ENCODE peak calls at places on chromosome 2, in eight cellular contexts. One of them, this sample, is unnamed.

GRCh38 chr2:157903626-157904025 is 27.5 kb upstream of the ACVR1 start:
- DNase-seq in K562: no peak
- DNase-seq in GM12878: no peak
- DNase-seq in SK-N-MC: no peak
- DNase-seq in GM23338: no peak
- DNase-seq in HCT116: no peak
- DNase-seq in HepG2: no peak
- DNase-seq in H1: no peak
- DNase-seq in this sample: no peak

GRCh38 chr2:30178618-30179404 is 32.0 kb downstream of the YPEL5 start:
- DNase-seq in GM23338: no peak
- DNase-seq in SK-N-MC: no peak
- DNase-seq in HepG2: no peak
- DNase-seq in K562: peak
- DNase-seq in H1: no peak
- DNase-seq in GM12878: no peak
- DNase-seq in HCT116: no peak
- DNase-seq in this sample: peak

GRCh38 chr2:75541430-75541829 is 19.3 kb downstream of the EVA1A start:
- DNase-seq in GM12878: no peak
- DNase-seq in SK-N-MC: no peak
- DNase-seq in HepG2: no peak
- DNase-seq in GM23338: no peak
- DNase-seq in K562: no peak
- DNase-seq in HCT116: no peak
- DNase-seq in H1: no peak
- DNase-seq in this sample: no peak

GRCh38 chr2:3138621-3139020 is 239.0 kb downstream of the EIPR1 start:
- DNase-seq in K562: no peak
- DNase-seq in HepG2: no peak
- DNase-seq in SK-N-MC: no peak
- DNase-seq in GM12878: no peak
- DNase-seq in H1: no peak
- DNase-seq in GM23338: no peak
- DNase-seq in HCT116: no peak
- DNase-seq in this sample: no peak

GRCh38 chr2:162828545-162828944 is 10.0 kb downstream of the KCNH7 start:
- DNase-seq in HepG2: no peak
- DNase-seq in GM23338: no peak
- DNase-seq in H1: no peak
- DNase-seq in GM12878: no peak
- DNase-seq in K562: no peak
- DNase-seq in HCT116: no peak
- DNase-seq in SK-N-MC: no peak
- DNase-seq in this sample: no peak

GRCh38 chr2:105911425-105911824 is 166.7 kb downstream of the NCK2 start:
- DNase-seq in GM23338: no peak
- DNase-seq in K562: no peak
- DNase-seq in H1: no peak
- DNase-seq in GM12878: no peak
- DNase-seq in SK-N-MC: no peak
- DNase-seq in HCT116: no peak
- DNase-seq in HepG2: no peak
- DNase-seq in this sample: no peak

GRCh38 chr2:198008230-198008629 is 203.8 kb downstream of the PLCL1 start:
- DNase-seq in H1: no peak
- DNase-seq in GM12878: no peak
- DNase-seq in GM23338: no peak
- DNase-seq in HCT116: no peak
- DNase-seq in SK-N-MC: no peak
- DNase-seq in HepG2: no peak
- DNase-seq in K562: no peak
- DNase-seq in this sample: no peak

GRCh38 chr2:28821295-28821958 is 10.8 kb downstream of the SPDYA start:
- DNase-seq in K562: peak
- DNase-seq in H1: peak
- DNase-seq in HCT116: peak
- DNase-seq in HepG2: peak
- DNase-seq in GM23338: peak
- DNase-seq in GM12878: peak
- DNase-seq in SK-N-MC: no peak
- DNase-seq in this sample: peak

GRCh38 chr2:71226391-71226964 is 425 bp downstream of the PAIP2B start:
- DNase-seq in HepG2: no peak
- DNase-seq in GM23338: peak
- DNase-seq in K562: no peak
- DNase-seq in SK-N-MC: no peak
- DNase-seq in H1: peak
- DNase-seq in HCT116: no peak
- DNase-seq in GM12878: no peak
- DNase-seq in this sample: peak

GRCh38 chr2:71544919-71545571 is 91.7 kb downstream of the DYSF start:
- DNase-seq in GM23338: no peak
- DNase-seq in K562: no peak
- DNase-seq in H1: no peak
- DNase-seq in HCT116: no peak
- DNase-seq in GM12878: no peak
- DNase-seq in HepG2: no peak
- DNase-seq in SK-N-MC: no peak
- DNase-seq in this sample: peak

GRCh38 chr2:176117823-176118376 is 1.3 kb downstream of the HOXD10 start:
- DNase-seq in GM23338: no peak
- DNase-seq in GM12878: no peak
- DNase-seq in K562: no peak
- DNase-seq in HCT116: no peak
- DNase-seq in HepG2: no peak
- DNase-seq in H1: no peak
- DNase-seq in SK-N-MC: no peak
- DNase-seq in this sample: no peak

GRCh38 chr2:176117162-176117822 is 714 bp downstream of the HOXD10 start:
- DNase-seq in HCT116: no peak
- DNase-seq in GM12878: no peak
- DNase-seq in SK-N-MC: no peak
- DNase-seq in H1: no peak
- DNase-seq in HepG2: no peak
- DNase-seq in GM23338: no peak
- DNase-seq in K562: no peak
- DNase-seq in this sample: no peak

GRCh38 chr2:176114930-176115625 is 1.5 kb upstream of the HOXD10 start:
- DNase-seq in GM23338: no peak
- DNase-seq in HepG2: no peak
- DNase-seq in SK-N-MC: no peak
- DNase-seq in HCT116: no peak
- DNase-seq in GM12878: no peak
- DNase-seq in H1: no peak
- DNase-seq in K562: no peak
- DNase-seq in this sample: no peak

GRCh38 chr2:176114120-176114929 is 2.3 kb upstream of the HOXD10 start:
- DNase-seq in SK-N-MC: no peak
- DNase-seq in GM12878: no peak
- DNase-seq in K562: no peak
- DNase-seq in H1: peak
- DNase-seq in HCT116: no peak
- DNase-seq in HepG2: peak
- DNase-seq in GM23338: no peak
- DNase-seq in this sample: no peak

GRCh38 chr2:176115883-176116813 is at the start of gene HOXD10:
- DNase-seq in H1: peak
- DNase-seq in SK-N-MC: no peak
- DNase-seq in GM23338: peak
- DNase-seq in K562: no peak
- DNase-seq in HCT116: no peak
- DNase-seq in GM12878: no peak
- DNase-seq in HepG2: no peak
- DNase-seq in this sample: peak
- TF ChIP-seq EZH2 in H1: peak
- TF ChIP-seq EZH2 in SK-N-MC: no peak
- TF ChIP-seq EZH2 in GM23338: peak
- TF ChIP-seq EZH2 in K562: no peak
- TF ChIP-seq EZH2 in HCT116: no peak
- TF ChIP-seq EZH2 in GM12878: no peak
- TF ChIP-seq EZH2 in HepG2: peak
- TF ChIP-seq EZH2 in this sample: peak

DNA sequence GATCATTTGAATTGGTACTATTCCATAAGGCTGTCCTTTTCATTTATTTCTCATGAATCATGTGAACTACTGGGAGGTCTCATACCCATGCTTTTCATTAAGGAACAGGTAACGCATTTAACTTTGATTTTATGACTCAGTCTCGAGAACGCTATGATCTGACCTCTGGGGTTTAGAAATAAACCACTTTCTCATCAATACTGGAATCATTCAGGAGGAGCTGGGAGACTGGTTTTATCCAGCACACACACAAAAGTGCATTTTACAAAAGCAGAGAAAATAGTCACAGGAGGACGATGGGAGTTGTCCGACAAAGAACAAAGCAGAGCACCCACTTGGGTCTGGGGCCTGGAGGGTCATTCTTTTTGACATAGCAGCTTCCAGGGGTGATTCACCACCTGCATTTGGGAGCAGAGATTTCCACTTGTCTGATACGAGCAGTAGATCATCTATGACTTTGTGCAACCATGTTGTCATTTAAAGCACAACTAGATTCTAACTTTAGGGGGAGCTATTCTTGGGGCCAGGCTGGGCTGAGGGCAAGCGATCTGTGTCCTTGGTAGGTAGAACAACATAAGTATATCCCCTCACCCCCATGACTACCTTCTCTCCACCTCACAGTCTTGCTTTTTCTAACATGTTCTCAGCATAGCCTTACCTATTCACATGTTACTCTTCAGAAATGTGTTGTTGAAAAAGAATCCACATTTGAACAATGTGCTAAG is 95.9 kb upstream of the SCG2 start:
- DNase-seq in GM12878: no peak
- DNase-seq in HCT116: peak
- DNase-seq in SK-N-MC: no peak
- DNase-seq in GM23338: peak
- DNase-seq in H1: no peak
- DNase-seq in K562: no peak
- DNase-seq in HepG2: no peak
- DNase-seq in this sample: peak
- TF ChIP-seq POLR2AphosphoS5 in GM12878: no peak
- TF ChIP-seq POLR2AphosphoS5 in HCT116: peak
- TF ChIP-seq POLR2AphosphoS5 in SK-N-MC: no peak
- TF ChIP-seq POLR2AphosphoS5 in GM23338: no peak
- TF ChIP-seq POLR2AphosphoS5 in H1: no peak
- TF ChIP-seq POLR2AphosphoS5 in K562: no peak
- TF ChIP-seq POLR2AphosphoS5 in HepG2: no peak
- TF ChIP-seq POLR2AphosphoS5 in this sample: no peak

GRCh38 chr2:27350106-27350693 is 6.4 kb downstream of the GTF3C2 start:
- DNase-seq in GM12878: no peak
- DNase-seq in H1: no peak
- DNase-seq in K562: no peak
- DNase-seq in GM23338: no peak
- DNase-seq in HCT116: no peak
- DNase-seq in HepG2: no peak
- DNase-seq in SK-N-MC: no peak
- DNase-seq in this sample: no peak

GRCh38 chr2:27351802-27352598 is 4.6 kb downstream of the GTF3C2 start:
- DNase-seq in HepG2: no peak
- DNase-seq in GM12878: no peak
- DNase-seq in GM23338: no peak
- DNase-seq in H1: no peak
- DNase-seq in HCT116: no peak
- DNase-seq in K562: no peak
- DNase-seq in SK-N-MC: no peak
- DNase-seq in this sample: no peak

DNA sequence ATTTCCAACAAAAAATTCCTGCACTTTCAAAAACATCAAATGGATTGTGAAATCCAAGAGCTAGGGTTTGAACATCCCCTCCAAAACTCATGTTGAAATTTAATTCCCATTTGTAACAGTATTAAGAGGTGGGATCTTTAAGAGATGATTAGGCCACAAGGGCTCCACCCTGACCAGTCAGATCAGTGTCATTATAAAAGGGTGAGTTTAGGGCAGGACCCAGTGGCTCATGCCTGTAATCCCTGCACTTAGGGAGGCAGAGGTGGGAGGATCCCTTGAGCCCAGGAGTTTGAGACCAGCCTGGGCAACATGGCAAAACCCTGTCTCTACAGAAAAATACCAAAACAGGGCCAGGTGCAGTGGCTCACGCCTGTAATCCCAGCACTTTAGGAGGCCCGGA is 8.9 kb downstream of the GTF3C2 start:
- DNase-seq in HCT116: no peak
- DNase-seq in HepG2: no peak
- DNase-seq in H1: no peak
- DNase-seq in GM12878: no peak
- DNase-seq in GM23338: no peak
- DNase-seq in K562: no peak
- DNase-seq in SK-N-MC: no peak
- DNase-seq in this sample: no peak
- TF ChIP-seq EZH2 in HCT116: no peak
- TF ChIP-seq EZH2 in HepG2: no peak
- TF ChIP-seq EZH2 in H1: no peak
- TF ChIP-seq EZH2 in GM12878: no peak
- TF ChIP-seq EZH2 in GM23338: no peak
- TF ChIP-seq EZH2 in K562: no peak
- TF ChIP-seq EZH2 in SK-N-MC: no peak
- TF ChIP-seq EZH2 in this sample: no peak

GRCh38 chr2:99880148-99880983 is 262.0 kb downstream of the AFF3 start:
- DNase-seq in HepG2: no peak
- DNase-seq in K562: no peak
- DNase-seq in GM23338: no peak
- DNase-seq in H1: no peak
- DNase-seq in SK-N-MC: no peak
- DNase-seq in HCT116: no peak
- DNase-seq in GM12878: no peak
- DNase-seq in this sample: peak
- TF ChIP-seq POLR2AphosphoS5 in HepG2: no peak
- TF ChIP-seq POLR2AphosphoS5 in K562: no peak
- TF ChIP-seq POLR2AphosphoS5 in GM23338: no peak
- TF ChIP-seq POLR2AphosphoS5 in H1: no peak
- TF ChIP-seq POLR2AphosphoS5 in SK-N-MC: no peak
- TF ChIP-seq POLR2AphosphoS5 in HCT116: no peak
- TF ChIP-seq POLR2AphosphoS5 in GM12878: no peak
- TF ChIP-seq POLR2AphosphoS5 in this sample: peak

DNA sequence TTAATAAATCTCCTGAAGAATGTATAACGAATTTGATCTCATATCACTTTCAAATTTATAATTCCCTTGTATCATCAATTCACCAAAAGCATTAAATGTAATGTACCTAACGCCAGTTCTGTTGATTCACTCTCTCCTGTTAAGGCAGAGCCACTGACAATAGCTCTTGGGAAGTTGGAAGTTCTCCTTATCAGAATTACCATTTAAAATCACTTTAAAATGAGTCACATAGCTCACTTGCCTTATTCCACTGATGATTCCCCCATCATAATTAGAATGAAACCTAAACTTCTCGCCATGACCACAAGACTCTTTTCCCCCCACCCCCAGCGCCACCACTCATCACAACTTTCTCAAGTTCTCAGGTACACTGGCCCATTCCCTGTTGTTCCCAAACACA is 117.1 kb downstream of the PID1 start:
- DNase-seq in HepG2: no peak
- DNase-seq in HCT116: no peak
- DNase-seq in GM12878: no peak
- DNase-seq in GM23338: no peak
- DNase-seq in K562: no peak
- DNase-seq in SK-N-MC: no peak
- DNase-seq in H1: no peak
- DNase-seq in this sample: no peak
- TF ChIP-seq EZH2 in HepG2: no peak
- TF ChIP-seq EZH2 in HCT116: no peak
- TF ChIP-seq EZH2 in GM12878: no peak
- TF ChIP-seq EZH2 in GM23338: no peak
- TF ChIP-seq EZH2 in K562: no peak
- TF ChIP-seq EZH2 in SK-N-MC: no peak
- TF ChIP-seq EZH2 in H1: no peak
- TF ChIP-seq EZH2 in this sample: no peak

This sample was measured in endothelial cell of umbilical vein.